ENCODE peak calls at places on chromosomes 3 and 15, in four cellular contexts. One of them, this sample, is unnamed.
A peak's percentile ranks its signal among the peaks of the same experiment; 100 is the strongest.

GRCh38 chr15:43527016-43527801 is 9.8 kb downstream of the MAP1A start:
- DNase-seq in WERI-Rb-1: no peak
- DNase-seq in glutamatergic neuron: no peak
- DNase-seq in Karpas-422: peak; percentile 19
- DNase-seq in this sample: no peak

GRCh38 chr3:14146381-14147062 is 21.7 kb downstream of the TMEM43 start:
- DNase-seq in Karpas-422: no peak
- DNase-seq in glutamatergic neuron: no peak
- DNase-seq in WERI-Rb-1: peak; percentile 3
- DNase-seq in this sample: no peak

GRCh38 chr15:81419304-81419943 is 45.4 kb upstream of the TMC3 start:
- DNase-seq in glutamatergic neuron: no peak
- DNase-seq in WERI-Rb-1: peak; percentile 45
- DNase-seq in Karpas-422: no peak
- DNase-seq in this sample: no peak

GRCh38 chr15:56052389-56053045 is 59.1 kb upstream of the NEDD4 start:
- DNase-seq in WERI-Rb-1: no peak
- DNase-seq in Karpas-422: peak; percentile 77
- DNase-seq in glutamatergic neuron: no peak
- DNase-seq in this sample: peak; percentile 60

GRCh38 chr3:64225695-64226499 is 631 bp upstream of the PRICKLE2 start:
- DNase-seq in WERI-Rb-1: no peak
- DNase-seq in Karpas-422: no peak
- DNase-seq in glutamatergic neuron: no peak
- DNase-seq in this sample: no peak

GRCh38 chr15:77650285-77650684 is 17.6 kb upstream of the LINGO1 start:
- DNase-seq in glutamatergic neuron: peak; percentile 75
- DNase-seq in Karpas-422: peak; percentile 67
- DNase-seq in WERI-Rb-1: peak; percentile 67
- DNase-seq in this sample: peak; percentile 56

GRCh38 chr15:79154491-79155182 is 64.1 kb upstream of the RASGRF1 start:
- DNase-seq in WERI-Rb-1: no peak
- DNase-seq in Karpas-422: peak; percentile 79
- DNase-seq in glutamatergic neuron: no peak
- DNase-seq in this sample: no peak

GRCh38 chr3:43363621-43364266 is 77.4 kb downstream of the SNRK start:
- DNase-seq in Karpas-422: no peak
- DNase-seq in WERI-Rb-1: no peak
- DNase-seq in glutamatergic neuron: no peak
- DNase-seq in this sample: no peak

GRCh38 chr15:68353418-68354145 is 76.0 kb downstream of the FEM1B start:
- DNase-seq in glutamatergic neuron: no peak
- DNase-seq in Karpas-422: no peak
- DNase-seq in WERI-Rb-1: no peak
- DNase-seq in this sample: no peak

GRCh38 chr15:35439291-35439690 is 106.7 kb downstream of the DPH6 start:
- DNase-seq in Karpas-422: no peak
- DNase-seq in WERI-Rb-1: no peak
- DNase-seq in glutamatergic neuron: no peak
- DNase-seq in this sample: no peak

GRCh38 chr3:15797600-15798303 is at the start of gene ANKRD28:
- DNase-seq in glutamatergic neuron: no peak
- DNase-seq in WERI-Rb-1: no peak
- DNase-seq in Karpas-422: peak; percentile 71
- DNase-seq in this sample: peak; percentile 28

GRCh38 chr3:172846706-172847105 is 96.2 kb downstream of the ECT2 start:
- DNase-seq in glutamatergic neuron: no peak
- DNase-seq in Karpas-422: no peak
- DNase-seq in WERI-Rb-1: no peak
- DNase-seq in this sample: no peak

GRCh38 chr3:113933746-113934145 is 14.1 kb upstream of the ZDHHC23 start:
- DNase-seq in glutamatergic neuron: no peak
- DNase-seq in WERI-Rb-1: no peak
- DNase-seq in Karpas-422: no peak
- DNase-seq in this sample: no peak

GRCh38 chr15:68524753-68525584 is 53.8 kb upstream of the CORO2B start:
- DNase-seq in WERI-Rb-1: no peak
- DNase-seq in Karpas-422: no peak
- DNase-seq in glutamatergic neuron: no peak
- DNase-seq in this sample: no peak

GRCh38 chr3:12545473-12545791 is at the start of gene MKRN2OS:
- DNase-seq in glutamatergic neuron: no peak
- DNase-seq in WERI-Rb-1: peak; percentile 31
- DNase-seq in Karpas-422: no peak
- DNase-seq in this sample: no peak

GRCh38 chr3:71062037-71062919 is 521.2 kb downstream of the FOXP1 start:
- DNase-seq in WERI-Rb-1: no peak
- DNase-seq in Karpas-422: no peak
- DNase-seq in glutamatergic neuron: no peak
- DNase-seq in this sample: no peak

GRCh38 chr15:82137261-82137660 is 91.4 kb upstream of the MEX3B start:
- DNase-seq in glutamatergic neuron: no peak
- DNase-seq in Karpas-422: no peak
- DNase-seq in WERI-Rb-1: no peak
- DNase-seq in this sample: no peak

GRCh38 chr3:49785565-49786356 is 581 bp downstream of the IP6K1 start:
- DNase-seq in Karpas-422: peak; percentile 67
- DNase-seq in glutamatergic neuron: peak; percentile 54
- DNase-seq in WERI-Rb-1: no peak
- DNase-seq in this sample: peak; percentile 54

GRCh38 chr15:52137432-52138357 is 25.1 kb upstream of the BCL2L10 start:
- DNase-seq in WERI-Rb-1: no peak
- DNase-seq in Karpas-422: no peak
- DNase-seq in glutamatergic neuron: no peak
- DNase-seq in this sample: no peak

GRCh38 chr3:16496408-16497222 is 16.9 kb downstream of the RFTN1 start:
- DNase-seq in WERI-Rb-1: no peak
- DNase-seq in glutamatergic neuron: no peak
- DNase-seq in Karpas-422: peak; percentile 72
- DNase-seq in this sample: no peak

GRCh38 chr15:39079296-39079834 is 501.5 kb upstream of the THBS1 start:
- DNase-seq in WERI-Rb-1: no peak
- DNase-seq in Karpas-422: no peak
- DNase-seq in glutamatergic neuron: no peak
- DNase-seq in this sample: peak; percentile 33

GRCh38 chr3:12375572-12375971 is 86.7 kb downstream of the PPARG start:
- DNase-seq in WERI-Rb-1: no peak
- DNase-seq in Karpas-422: no peak
- DNase-seq in glutamatergic neuron: no peak
- DNase-seq in this sample: no peak

GRCh38 chr15:43441316-43441715 is 51.6 kb downstream of the TP53BP1 start:
- DNase-seq in Karpas-422: no peak
- DNase-seq in glutamatergic neuron: no peak
- DNase-seq in WERI-Rb-1: no peak
- DNase-seq in this sample: no peak

GRCh38 chr3:121895121-121895520 is 920 bp downstream of the SLC15A2 start:
- DNase-seq in glutamatergic neuron: no peak
- DNase-seq in WERI-Rb-1: no peak
- DNase-seq in Karpas-422: no peak
- DNase-seq in this sample: no peak

GRCh38 chr3:28077566-28077965 is 163.9 kb upstream of the CMC1 start:
- DNase-seq in Karpas-422: no peak
- DNase-seq in WERI-Rb-1: peak; percentile 91
- DNase-seq in glutamatergic neuron: no peak
- DNase-seq in this sample: peak; percentile 21

GRCh38 chr3:181040030-181040429 is 50.5 kb upstream of the DNAJC19 start:
- DNase-seq in Karpas-422: no peak
- DNase-seq in WERI-Rb-1: no peak
- DNase-seq in glutamatergic neuron: no peak
- DNase-seq in this sample: no peak

GRCh38 chr3:176693416-176693815 is 503.9 kb downstream of the TBL1XR1 start:
- DNase-seq in glutamatergic neuron: no peak
- DNase-seq in Karpas-422: no peak
- DNase-seq in WERI-Rb-1: no peak
- DNase-seq in this sample: no peak

GRCh38 chr3:57983734-57984518 is 24.3 kb upstream of the FLNB start:
- DNase-seq in Karpas-422: peak; percentile 96
- DNase-seq in glutamatergic neuron: no peak
- DNase-seq in WERI-Rb-1: peak; percentile 26
- DNase-seq in this sample: no peak

GRCh38 chr3:152458023-152458724 is 189.4 kb downstream of the MBNL1 start:
- DNase-seq in glutamatergic neuron: no peak
- DNase-seq in WERI-Rb-1: no peak
- DNase-seq in Karpas-422: no peak
- DNase-seq in this sample: no peak

GRCh38 chr3:178546079-178546478 is 9.8 kb downstream of the KCNMB2 start:
- DNase-seq in glutamatergic neuron: no peak
- DNase-seq in Karpas-422: no peak
- DNase-seq in WERI-Rb-1: no peak
- DNase-seq in this sample: no peak

GRCh38 chr3:179750720-179751328 is 98.0 kb downstream of the USP13 start:
- DNase-seq in glutamatergic neuron: peak; percentile 40
- DNase-seq in WERI-Rb-1: peak; percentile 16
- DNase-seq in Karpas-422: peak; percentile 47
- DNase-seq in this sample: peak; percentile 61

GRCh38 chr3:169998668-169999131 is 32.1 kb downstream of the SEC62 start:
- DNase-seq in Karpas-422: no peak
- DNase-seq in WERI-Rb-1: no peak
- DNase-seq in glutamatergic neuron: no peak
- DNase-seq in this sample: no peak

GRCh38 chr3:108089544-108089943 is 1.3 kb downstream of the CD47 start:
- DNase-seq in WERI-Rb-1: no peak
- DNase-seq in Karpas-422: peak; percentile 67
- DNase-seq in glutamatergic neuron: no peak
- DNase-seq in this sample: no peak

GRCh38 chr3:138914870-138915502 is 32.0 kb downstream of the FOXL2 start:
- DNase-seq in Karpas-422: peak; percentile 37
- DNase-seq in WERI-Rb-1: no peak
- DNase-seq in glutamatergic neuron: no peak
- DNase-seq in this sample: no peak